ENCODE peak calls at places on chromosomes 2 and 18, in five cellular contexts. One of them, this sample, is unnamed. For H3K9me3, the result is how much of the 10 kb centered on the place peaks cover.

GRCh38 chr2:216735086-216735485 is 39.7 kb upstream of the IGFBP5 start:
- DNase-seq in HepG2: no peak
- DNase-seq in stomach: no peak
- DNase-seq in transverse colon: no peak
- DNase-seq in sigmoid colon: peak
- DNase-seq in this sample: no peak

GRCh38 chr18:45106331-45106774 is 425.7 kb downstream of the SETBP1 start:
- DNase-seq in HepG2: no peak
- DNase-seq in stomach: no peak
- DNase-seq in transverse colon: peak
- DNase-seq in sigmoid colon: no peak
- DNase-seq in this sample: no peak

GRCh38 chr2:242036653-242036950 is 167.1 kb downstream of the RTP5 start:
- DNase-seq in HepG2: no peak
- DNase-seq in stomach: no peak
- DNase-seq in transverse colon: no peak
- DNase-seq in sigmoid colon: peak
- DNase-seq in this sample: no peak

GRCh38 chr2:66565291-66565690 is 130.4 kb downstream of the MEIS1 start:
- DNase-seq in HepG2: no peak
- DNase-seq in stomach: no peak
- DNase-seq in transverse colon: no peak
- DNase-seq in sigmoid colon: no peak
- DNase-seq in this sample: no peak

GRCh38 chr2:49770919-49771318 is 616.6 kb upstream of the FSHR start:
- DNase-seq in HepG2: peak
- DNase-seq in stomach: peak
- DNase-seq in transverse colon: peak
- DNase-seq in sigmoid colon: no peak
- DNase-seq in this sample: no peak

GRCh38 chr2:26174691-26175181 is 1.8 kb downstream of the GAREM2 start:
- DNase-seq in HepG2: no peak
- DNase-seq in stomach: no peak
- DNase-seq in transverse colon: no peak
- DNase-seq in sigmoid colon: peak
- DNase-seq in this sample: no peak

GRCh38 chr2:138180691-138181386 is 216.6 kb downstream of the HNMT start:
- DNase-seq in HepG2: peak
- DNase-seq in stomach: no peak
- DNase-seq in transverse colon: no peak
- DNase-seq in sigmoid colon: no peak
- DNase-seq in this sample: no peak

GRCh38 chr18:59821983-59822382 is 77.8 kb upstream of the PMAIP1 start:
- DNase-seq in HepG2: no peak
- DNase-seq in stomach: no peak
- DNase-seq in transverse colon: no peak
- DNase-seq in sigmoid colon: no peak
- DNase-seq in this sample: no peak

GRCh38 chr18:31649449-31649848 is 34.9 kb downstream of the B4GALT6 start:
- DNase-seq in HepG2: no peak
- DNase-seq in stomach: no peak
- DNase-seq in transverse colon: no peak
- DNase-seq in sigmoid colon: no peak
- DNase-seq in this sample: no peak

GRCh38 chr2:174596994-174597346 is 634 bp downstream of the WIPF1 start:
- DNase-seq in HepG2: no peak
- DNase-seq in stomach: no peak
- DNase-seq in transverse colon: no peak
- DNase-seq in sigmoid colon: no peak
- DNase-seq in this sample: no peak

GRCh38 chr2:174599310-174599941 is 1.8 kb upstream of the WIPF1 start:
- DNase-seq in HepG2: no peak
- DNase-seq in stomach: no peak
- DNase-seq in transverse colon: no peak
- DNase-seq in sigmoid colon: no peak
- DNase-seq in this sample: peak

GRCh38 chr2:174595415-174595814 is 2.2 kb downstream of the WIPF1 start:
- DNase-seq in HepG2: no peak
- DNase-seq in stomach: no peak
- DNase-seq in transverse colon: no peak
- DNase-seq in sigmoid colon: no peak
- DNase-seq in this sample: no peak

GRCh38 chr2:174595904-174596397 is 1.7 kb downstream of the WIPF1 start:
- DNase-seq in HepG2: no peak
- DNase-seq in stomach: no peak
- DNase-seq in transverse colon: no peak
- DNase-seq in sigmoid colon: no peak
- DNase-seq in this sample: no peak

GRCh38 chr2:174597347-174598047 is at the start of gene WIPF1:
- DNase-seq in HepG2: no peak
- DNase-seq in stomach: no peak
- DNase-seq in transverse colon: peak
- DNase-seq in sigmoid colon: no peak
- DNase-seq in this sample: no peak
- TF ChIP-seq POLR2AphosphoS5 in HepG2: no peak
- TF ChIP-seq POLR2AphosphoS5 in stomach: no peak
- TF ChIP-seq POLR2AphosphoS5 in transverse colon: peak
- TF ChIP-seq POLR2AphosphoS5 in sigmoid colon: peak
- TF ChIP-seq POLR2AphosphoS5 in this sample: peak

GRCh38 chr18:8081872-8082553 is 514.9 kb downstream of the PTPRM start:
- DNase-seq in HepG2: no peak
- DNase-seq in stomach: no peak
- DNase-seq in transverse colon: no peak
- DNase-seq in sigmoid colon: no peak
- DNase-seq in this sample: no peak

GRCh38 chr18:8081267-8081666 is 514.2 kb downstream of the PTPRM start:
- DNase-seq in HepG2: no peak
- DNase-seq in stomach: no peak
- DNase-seq in transverse colon: no peak
- DNase-seq in sigmoid colon: no peak
- DNase-seq in this sample: no peak

GRCh38 chr18:8088626-8089025 is 520.6 kb upstream of the RAB12 start:
- DNase-seq in HepG2: no peak
- DNase-seq in stomach: no peak
- DNase-seq in transverse colon: no peak
- DNase-seq in sigmoid colon: no peak
- DNase-seq in this sample: no peak

GRCh38 chr18:8080092-8080491 is 513.0 kb downstream of the PTPRM start:
- DNase-seq in HepG2: no peak
- DNase-seq in stomach: no peak
- DNase-seq in transverse colon: no peak
- DNase-seq in sigmoid colon: no peak
- DNase-seq in this sample: no peak

DNA sequence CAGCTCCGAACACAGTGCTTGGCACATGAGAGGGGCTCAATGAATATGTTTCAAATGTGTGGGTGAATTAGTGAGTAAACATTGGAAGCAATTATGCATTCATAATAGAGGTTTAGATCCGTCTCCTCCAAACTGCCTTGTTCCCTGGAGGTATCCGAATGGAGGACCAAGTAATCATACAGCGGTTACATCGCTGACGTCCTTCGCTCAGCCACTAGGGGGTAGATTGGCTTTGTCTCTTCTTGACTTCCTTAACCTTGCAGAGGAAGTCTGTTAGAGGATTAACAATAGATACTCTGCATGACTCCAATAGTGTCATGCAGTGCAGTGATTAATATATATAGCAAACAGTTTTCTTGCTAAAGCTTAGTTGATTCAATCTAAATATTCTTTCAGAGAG is 517.0 kb downstream of the PTPRM start:
- DNase-seq in HepG2: peak
- DNase-seq in stomach: no peak
- DNase-seq in transverse colon: no peak
- DNase-seq in sigmoid colon: no peak
- DNase-seq in this sample: no peak
- TF ChIP-seq CTCF in HepG2: peak
- TF ChIP-seq CTCF in stomach: no peak
- TF ChIP-seq CTCF in transverse colon: peak
- TF ChIP-seq CTCF in sigmoid colon: no peak
- TF ChIP-seq CTCF in this sample: peak

DNA sequence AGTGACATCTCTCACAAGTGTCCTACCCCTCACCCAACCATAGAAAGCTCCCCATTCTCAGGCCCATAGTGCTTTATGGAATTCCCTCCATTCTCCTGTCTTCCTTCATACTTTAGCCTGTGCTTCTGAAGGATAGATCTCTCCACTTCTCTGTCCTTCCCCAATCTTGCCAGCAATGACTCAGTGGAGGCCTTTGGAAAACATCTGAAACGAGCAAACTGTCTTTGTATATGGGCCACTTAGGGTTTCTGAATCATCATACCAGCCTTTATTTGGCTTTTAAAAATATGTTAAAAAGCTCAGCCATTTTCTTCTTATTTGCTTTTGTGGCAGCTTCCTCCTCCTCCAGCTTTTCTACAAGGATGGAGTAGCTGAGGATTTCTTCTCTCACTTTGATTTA is 65.6 kb upstream of the ZNF385B start:
- DNase-seq in HepG2: no peak
- DNase-seq in stomach: no peak
- DNase-seq in transverse colon: no peak
- DNase-seq in sigmoid colon: no peak
- DNase-seq in this sample: no peak
- H3K9me3 ChIP-seq in HepG2: under half
- H3K9me3 ChIP-seq in stomach: under half
- H3K9me3 ChIP-seq in transverse colon: under half
- H3K9me3 ChIP-seq in sigmoid colon: under half
- H3K9me3 ChIP-seq in this sample: half or more

GRCh38 chr2:157786663-157787363 is 89.3 kb downstream of the ACVR1 start:
- DNase-seq in HepG2: no peak
- DNase-seq in stomach: no peak
- DNase-seq in transverse colon: no peak
- DNase-seq in sigmoid colon: no peak
- DNase-seq in this sample: no peak
- TF ChIP-seq POLR2AphosphoS5 in HepG2: no peak
- TF ChIP-seq POLR2AphosphoS5 in stomach: no peak
- TF ChIP-seq POLR2AphosphoS5 in transverse colon: no peak
- TF ChIP-seq POLR2AphosphoS5 in sigmoid colon: no peak
- TF ChIP-seq POLR2AphosphoS5 in this sample: no peak

GRCh38 chr2:96471772-96472171 is 33.4 kb downstream of the NEURL3 start:
- DNase-seq in HepG2: no peak
- DNase-seq in stomach: no peak
- DNase-seq in transverse colon: no peak
- DNase-seq in sigmoid colon: no peak
- DNase-seq in this sample: no peak

GRCh38 chr2:96468904-96469303 is 36.3 kb downstream of the NEURL3 start:
- DNase-seq in HepG2: no peak
- DNase-seq in stomach: no peak
- DNase-seq in transverse colon: no peak
- DNase-seq in sigmoid colon: no peak
- DNase-seq in this sample: no peak

GRCh38 chr2:96464651-96465050 is 40.5 kb downstream of the NEURL3 start:
- DNase-seq in HepG2: no peak
- DNase-seq in stomach: no peak
- DNase-seq in transverse colon: no peak
- DNase-seq in sigmoid colon: no peak
- DNase-seq in this sample: no peak

GRCh38 chr2:96470089-96470488 is 35.1 kb downstream of the NEURL3 start:
- DNase-seq in HepG2: no peak
- DNase-seq in stomach: no peak
- DNase-seq in transverse colon: no peak
- DNase-seq in sigmoid colon: no peak
- DNase-seq in this sample: no peak

DNA sequence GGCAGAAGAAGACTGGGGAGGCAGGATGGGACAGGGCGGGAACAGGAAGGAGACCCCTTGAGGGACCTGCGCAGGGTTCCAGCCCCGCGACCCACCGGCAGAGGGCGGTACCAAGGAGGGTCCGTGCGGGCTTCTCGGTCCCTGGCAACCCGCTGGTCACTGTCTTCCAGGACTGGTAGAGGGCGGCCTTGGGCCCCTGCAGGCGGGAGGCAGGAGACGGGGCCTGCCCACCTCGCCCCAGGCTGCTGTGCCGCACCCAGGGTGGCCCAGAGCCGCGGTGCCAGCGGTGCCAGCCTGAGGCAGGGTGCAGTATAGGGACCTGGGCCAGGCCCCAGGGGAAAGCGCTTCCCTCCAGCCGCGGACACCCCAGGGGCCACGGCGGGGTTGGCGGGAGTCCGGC is 34.5 kb downstream of the NEURL3 start:
- DNase-seq in HepG2: no peak
- DNase-seq in stomach: peak
- DNase-seq in transverse colon: peak
- DNase-seq in sigmoid colon: no peak
- DNase-seq in this sample: peak
- TF ChIP-seq CTCF in HepG2: peak
- TF ChIP-seq CTCF in stomach: peak
- TF ChIP-seq CTCF in transverse colon: peak
- TF ChIP-seq CTCF in sigmoid colon: no peak
- TF ChIP-seq CTCF in this sample: no peak

GRCh38 chr18:63291278-63291677 is 28.3 kb downstream of the BCL2 start:
- DNase-seq in HepG2: no peak
- DNase-seq in stomach: no peak
- DNase-seq in transverse colon: no peak
- DNase-seq in sigmoid colon: no peak
- DNase-seq in this sample: no peak

GRCh38 chr18:63290456-63291200 is 28.9 kb downstream of the BCL2 start:
- DNase-seq in HepG2: no peak
- DNase-seq in stomach: no peak
- DNase-seq in transverse colon: no peak
- DNase-seq in sigmoid colon: no peak
- DNase-seq in this sample: no peak

GRCh38 chr18:63297678-63298392 is 21.7 kb downstream of the BCL2 start:
- DNase-seq in HepG2: no peak
- DNase-seq in stomach: no peak
- DNase-seq in transverse colon: no peak
- DNase-seq in sigmoid colon: no peak
- DNase-seq in this sample: no peak

GRCh38 chr18:63293930-63294329 is 25.6 kb downstream of the BCL2 start:
- DNase-seq in HepG2: no peak
- DNase-seq in stomach: no peak
- DNase-seq in transverse colon: no peak
- DNase-seq in sigmoid colon: no peak
- DNase-seq in this sample: no peak

GRCh38 chr18:63292844-63293683 is 26.5 kb downstream of the BCL2 start:
- DNase-seq in HepG2: no peak
- DNase-seq in stomach: no peak
- DNase-seq in transverse colon: peak
- DNase-seq in sigmoid colon: no peak
- DNase-seq in this sample: peak
- H3K9me3 ChIP-seq in HepG2: under half
- H3K9me3 ChIP-seq in stomach: under half
- H3K9me3 ChIP-seq in transverse colon: under half
- H3K9me3 ChIP-seq in sigmoid colon: under half
- H3K9me3 ChIP-seq in this sample: under half

This sample was measured in spleen.